ENCODE peak calls at places on chromosomes 1 and 21, in four cellular contexts. B, I, E and K are unnamed samples.

GRCh38 chr1:175150596-175151319 is 41.8 kb downstream of the KIAA0040 start:
- DNase-seq in B (peak), E (no peak), I (no peak), K (peak)

GRCh38 chr1:21436488-21437340 is 3.2 kb upstream of the NBPF3 start:
- DNase-seq in E (peak), I (no peak), B (no peak), K (peak)

GRCh38 chr1:17755120-17755519 is at the start of gene ACTL8:
- DNase-seq in E (no peak), B (no peak), I (no peak), K (no peak)

GRCh38 chr1:23958810-23959460 is 693 bp upstream of the PNRC2 start:
- DNase-seq in B (peak), E (peak), I (peak), K (peak)

GRCh38 chr1:67713071-67713806 is 28.2 kb downstream of the GADD45A start:
- DNase-seq in E (peak), B (peak), I (no peak), K (no peak)

GRCh38 chr1:167469280-167469965 is 48.9 kb downstream of the CD247 start:
- DNase-seq in I (no peak), E (no peak), B (no peak), K (no peak)

GRCh38 chr1:156196445-156196844 is 2.5 kb downstream of the SLC25A44 start:
- DNase-seq in B (no peak), I (no peak), E (no peak), K (no peak)

GRCh38 chr1:26408604-26409003 is 2.0 kb upstream of the LIN28A start:
- DNase-seq in E (peak), I (peak), B (peak), K (peak)

GRCh38 chr1:201180133-201180532 is 10.5 kb upstream of the IGFN1 start:
- DNase-seq in I (no peak), B (no peak), E (no peak), K (no peak)

GRCh38 chr1:52697795-52698674 is at the start of gene COA7:
- DNase-seq in I (peak), E (peak), B (peak), K (peak)

GRCh38 chr1:200468264-200469001 is 58.6 kb upstream of the ZNF281 start:
- DNase-seq in B (peak), I (no peak), E (no peak), K (no peak)

GRCh38 chr1:8661185-8662110 is 156.0 kb downstream of the RERE start:
- DNase-seq in B (peak), E (no peak), I (no peak), K (no peak)

GRCh38 chr1:179293340-179294327 is at the start of gene SOAT1:
- DNase-seq in I (peak), B (peak), E (peak), K (peak)

GRCh38 chr1:186819140-186819539 is 9.6 kb upstream of the PLA2G4A start:
- DNase-seq in E (no peak), B (peak), I (no peak), K (no peak)

GRCh38 chr1:14320518-14320917 is 278.0 kb upstream of the KAZN start:
- DNase-seq in B (no peak), I (no peak), E (no peak), K (no peak)

GRCh38 chr1:157073944-157074685 is 25.5 kb downstream of the ETV3L start:
- DNase-seq in B (peak), E (peak), I (peak), K (peak)

GRCh38 chr1:36532810-36533401 is 50.2 kb upstream of the CSF3R start:
- DNase-seq in E (no peak), I (no peak), B (no peak), K (no peak)

GRCh38 chr1:40742363-40743061 is 41.1 kb upstream of the KCNQ4 start:
- DNase-seq in I (no peak), B (no peak), E (no peak), K (no peak)

GRCh38 chr1:48931571-48932251 is 155.0 kb upstream of the BEND5 start:
- DNase-seq in B (peak), E (no peak), I (no peak), K (no peak)

GRCh38 chr1:58983159-58983558 is 199.3 kb upstream of the JUN start:
- DNase-seq in B (peak), E (no peak), I (no peak), K (no peak)

GRCh38 chr1:27342778-27343638 is 1.2 kb downstream of the SYTL1 start:
- DNase-seq in I (no peak), E (peak), B (no peak), K (peak)

GRCh38 chr1:248695451-248696132 is 7.0 kb downstream of the OR14I1 start:
- DNase-seq in B (peak), E (no peak), I (no peak), K (no peak)

GRCh38 chr1:5108740-5109139 is 454.3 kb downstream of the AJAP1 start:
- DNase-seq in E (no peak), B (no peak), I (no peak), K (no peak)

GRCh38 chr1:26784023-26784871 is 3.5 kb upstream of the PIGV start:
- DNase-seq in B (peak), I (no peak), E (peak), K (peak)

GRCh38 chr1:157580179-157580827 is 17.6 kb downstream of the FCRL4 start:
- DNase-seq in E (peak), B (peak), I (no peak), K (peak)

GRCh38 chr1:6165027-6165426 is 15.1 kb downstream of the CHD5 start:
- DNase-seq in I (no peak), B (no peak), E (no peak), K (no peak)

GRCh38 chr21:44391345-44392091 is 38.1 kb downstream of the TRPM2 start:
- DNase-seq in B (no peak), E (no peak), I (peak), K (no peak)

GRCh38 chr1:21899972-21900371 is 37.1 kb downstream of the HSPG2 start:
- DNase-seq in B (no peak), I (no peak), E (no peak), K (no peak)

GRCh38 chr1:216750031-216750627 is 26.9 kb upstream of the ESRRG start:
- DNase-seq in E (peak), I (no peak), B (peak), K (peak)

GRCh38 chr1:40153073-40153770 is 8.0 kb upstream of the RLF start:
- DNase-seq in E (peak), I (no peak), B (peak), K (no peak)

GRCh38 chr21:46650476-46651098 is 15.1 kb downstream of the PRMT2 start:
- DNase-seq in E (no peak), I (no peak), B (no peak), K (no peak)

GRCh38 chr1:68270993-68271392 is 38.7 kb upstream of the WLS start:
- DNase-seq in E (no peak), B (no peak), I (no peak), K (no peak)